ENCODE peak calls at places on chromosomes 4 and X, in ten cellular contexts. A is astrocyte of the spinal cord; C is psoas muscle; H is Right ventricle myocardium superior; V is fibroblast of the conjunctiva; R is stimulated activated CD8-positive, alpha-beta memory T cell treated with anti-CD3 and anti-CD28 coated beads, Interleukin-4, amount 100 ng/mL, for 24 hours; Y is nephron progenitor cell; B is cardiac fibroblast; J is NCI-H1048; Q is D341Med. T is an unnamed sample.

GRCh38 chr4:7403001-7403400 is 31.7 kb downstream of the PSAPL1 start:
- DNase-seq in Y (no peak), C (no peak), B (no peak), H (no peak), V (no peak), Q (no peak), A (no peak), R (no peak), J (no peak), T (no peak)

GRCh38 chr4:81211956-81212355 is 3.1 kb downstream of the PRKG2 start:
- DNase-seq in Y (no peak), R (no peak), H (no peak), C (no peak), J (no peak), A (no peak), Q (no peak), V (peak), B (no peak), T (no peak)

GRCh38 chr4:147481577-147482109 is 746 bp downstream of the EDNRA start:
- DNase-seq in Y (no peak), C (no peak), V (no peak), J (no peak), A (peak), H (no peak), Q (no peak), B (peak), R (no peak), T (no peak)

GRCh38 chr4:114038762-114039392 is 59.4 kb upstream of the ARSJ start:
- DNase-seq in A (no peak), R (no peak), Y (no peak), B (no peak), H (no peak), Q (no peak), V (no peak), J (no peak), C (no peak), T (no peak)

GRCh38 chr4:108649863-108650211 is 562 bp upstream of the OSTC start:
- DNase-seq in A (no peak), Q (no peak), H (no peak), C (no peak), R (no peak), J (no peak), B (no peak), Y (no peak), V (no peak), T (no peak)

GRCh38 chr4:174119051-174119450 is 164.4 kb downstream of the FBXO8 start:
- DNase-seq in J (no peak), V (peak), Q (no peak), H (no peak), A (peak), Y (no peak), C (no peak), B (peak), R (no peak), T (no peak)

GRCh38 chr4:59341506-59341905 is 1858.6 kb upstream of the ADGRL3 start:
- DNase-seq in B (no peak), Q (no peak), R (no peak), Y (no peak), J (no peak), A (no peak), V (no peak), C (no peak), H (no peak), T (no peak)

GRCh38 chrX:111719426-111720210 is 38.6 kb downstream of the ALG13 start:
- DNase-seq in J (no peak), V (no peak), Y (no peak), H (no peak), R (no peak), A (peak), C (no peak), B (peak), Q (no peak), T (no peak)

GRCh38 chr4:67909910-67910905 is 26.4 kb upstream of the TMPRSS11D start:
- DNase-seq in Q (no peak), C (no peak), J (no peak), R (no peak), Y (no peak), V (peak), B (peak), H (no peak), A (peak), T (no peak)

GRCh38 chrX:2645563-2645962 is 45.5 kb upstream of the CD99 start:
- DNase-seq in V (no peak), R (no peak), Y (no peak), J (no peak), H (no peak), C (no peak), A (no peak), B (no peak), Q (no peak), T (no peak)

GRCh38 chrX:150961631-150962030 is 21.5 kb upstream of the HMGB3 start:
- DNase-seq in J (no peak), Y (no peak), H (no peak), C (no peak), R (no peak), A (no peak), V (no peak), Q (no peak), B (no peak), T (no peak)

GRCh38 chrX:18545771-18546170 is 120.4 kb downstream of the CDKL5 start:
- DNase-seq in B (no peak), H (no peak), Y (no peak), C (no peak), J (no peak), R (no peak), Q (no peak), V (no peak), A (no peak), T (no peak)

GRCh38 chr4:173039617-173040176 is 128.9 kb upstream of the GALNT7 start:
- DNase-seq in V (no peak), A (no peak), Y (no peak), J (no peak), C (no peak), H (no peak), Q (no peak), B (no peak), R (no peak), T (no peak)

GRCh38 chrX:7771788-7772438 is 71.1 kb upstream of the VCX start:
- DNase-seq in J (no peak), Y (no peak), B (no peak), H (no peak), C (no peak), Q (no peak), V (no peak), A (no peak), R (no peak), T (no peak)

GRCh38 chrX:54825716-54826428 is 18.3 kb downstream of the MAGED2 start:
- DNase-seq in C (no peak), Q (no peak), H (no peak), R (no peak), A (no peak), V (no peak), B (peak), J (no peak), Y (no peak), T (no peak)

GRCh38 chr4:153257151-153257620 is 52.9 kb downstream of the TRIM2 start:
- DNase-seq in V (peak), Q (no peak), B (peak), A (peak), J (no peak), R (no peak), C (peak), Y (peak), H (no peak), T (peak)

GRCh38 chr4:43071069-43071468 is 178.6 kb downstream of the GRXCR1 start:
- DNase-seq in A (no peak), C (no peak), H (no peak), Q (no peak), V (no peak), R (no peak), B (no peak), Y (no peak), J (no peak), T (no peak)

GRCh38 chrX:107420571-107420970 is 28.9 kb upstream of the FRMPD3 start:
- DNase-seq in H (no peak), R (no peak), V (no peak), C (no peak), Y (no peak), A (no peak), B (no peak), Q (no peak), J (no peak), T (no peak)

GRCh38 chrX:115378471-115378870 is 89.0 kb downstream of the LUZP4 start:
- DNase-seq in V (peak), R (no peak), Q (no peak), Y (no peak), H (no peak), C (no peak), J (no peak), B (peak), A (peak), T (no peak)

T was measured in hypothalamus.